ENCODE peak calls at places on chromosome 18, in eight cellular contexts. One of them, this sample, is unnamed.
A peak's percentile ranks its signal among the peaks of the same experiment; 100 is the strongest.

GRCh38 chr18:76459687-76460350 is 35.2 kb downstream of the ZNF516 start:
- DNase-seq in HCT116: peak; percentile 15
- DNase-seq in breast epithelium: no peak
- DNase-seq in DND-41: no peak
- DNase-seq in astrocyte of the spinal cord: peak; percentile 99
- DNase-seq in dorsolateral prefrontal cortex: no peak
- DNase-seq in Panc1: peak; percentile 74
- DNase-seq in ovary: peak; percentile 51
- DNase-seq in this sample: peak; percentile 100

GRCh38 chr18:2719040-2719439 is 63.5 kb downstream of the SMCHD1 start:
- DNase-seq in HCT116: no peak
- DNase-seq in breast epithelium: no peak
- DNase-seq in DND-41: no peak
- DNase-seq in astrocyte of the spinal cord: no peak
- DNase-seq in dorsolateral prefrontal cortex: no peak
- DNase-seq in Panc1: no peak
- DNase-seq in ovary: no peak
- DNase-seq in this sample: no peak

GRCh38 chr18:43587538-43588153 is 310.4 kb upstream of the SYT4 start:
- DNase-seq in HCT116: no peak
- DNase-seq in breast epithelium: no peak
- DNase-seq in DND-41: no peak
- DNase-seq in astrocyte of the spinal cord: peak; percentile 46
- DNase-seq in dorsolateral prefrontal cortex: peak; percentile 35
- DNase-seq in Panc1: no peak
- DNase-seq in ovary: no peak
- DNase-seq in this sample: peak; percentile 60

GRCh38 chr18:45657357-45658335 is 42.4 kb downstream of the SLC14A2 start:
- DNase-seq in HCT116: no peak
- DNase-seq in breast epithelium: no peak
- DNase-seq in DND-41: peak; percentile 37
- DNase-seq in astrocyte of the spinal cord: no peak
- DNase-seq in dorsolateral prefrontal cortex: no peak
- DNase-seq in Panc1: no peak
- DNase-seq in ovary: no peak
- DNase-seq in this sample: no peak

GRCh38 chr18:13268746-13269285 is 50.3 kb downstream of the LDLRAD4 start:
- DNase-seq in HCT116: no peak
- DNase-seq in breast epithelium: no peak
- DNase-seq in DND-41: no peak
- DNase-seq in astrocyte of the spinal cord: peak; percentile 14
- DNase-seq in dorsolateral prefrontal cortex: no peak
- DNase-seq in Panc1: no peak
- DNase-seq in ovary: no peak
- DNase-seq in this sample: peak; percentile 2

GRCh38 chr18:8705941-8706544 is 687 bp downstream of the MTCL1 start:
- DNase-seq in HCT116: no peak
- DNase-seq in breast epithelium: no peak
- DNase-seq in DND-41: no peak
- DNase-seq in astrocyte of the spinal cord: no peak
- DNase-seq in dorsolateral prefrontal cortex: no peak
- DNase-seq in Panc1: no peak
- DNase-seq in ovary: peak; percentile 50
- DNase-seq in this sample: no peak

GRCh38 chr18:73663581-73663980 is 484.1 kb downstream of the FBXO15 start:
- DNase-seq in HCT116: no peak
- DNase-seq in breast epithelium: no peak
- DNase-seq in DND-41: no peak
- DNase-seq in astrocyte of the spinal cord: no peak
- DNase-seq in dorsolateral prefrontal cortex: no peak
- DNase-seq in Panc1: no peak
- DNase-seq in ovary: no peak
- DNase-seq in this sample: no peak

GRCh38 chr18:51151568-51152511 is 45.6 kb downstream of the MEX3C start:
- DNase-seq in HCT116: no peak
- DNase-seq in breast epithelium: no peak
- DNase-seq in DND-41: no peak
- DNase-seq in astrocyte of the spinal cord: no peak
- DNase-seq in dorsolateral prefrontal cortex: no peak
- DNase-seq in Panc1: no peak
- DNase-seq in ovary: no peak
- DNase-seq in this sample: no peak

GRCh38 chr18:29003194-29003593 is 826.3 kb upstream of the CDH2 start:
- DNase-seq in HCT116: no peak
- DNase-seq in breast epithelium: no peak
- DNase-seq in DND-41: no peak
- DNase-seq in astrocyte of the spinal cord: no peak
- DNase-seq in dorsolateral prefrontal cortex: no peak
- DNase-seq in Panc1: no peak
- DNase-seq in ovary: no peak
- DNase-seq in this sample: no peak

GRCh38 chr18:76977108-76977621 is 154.8 kb downstream of the ZNF236 start:
- DNase-seq in HCT116: no peak
- DNase-seq in breast epithelium: no peak
- DNase-seq in DND-41: no peak
- DNase-seq in astrocyte of the spinal cord: no peak
- DNase-seq in dorsolateral prefrontal cortex: no peak
- DNase-seq in Panc1: no peak
- DNase-seq in ovary: no peak
- DNase-seq in this sample: no peak

GRCh38 chr18:45012286-45012685 is 331.6 kb downstream of the SETBP1 start:
- DNase-seq in HCT116: no peak
- DNase-seq in breast epithelium: no peak
- DNase-seq in DND-41: no peak
- DNase-seq in astrocyte of the spinal cord: no peak
- DNase-seq in dorsolateral prefrontal cortex: no peak
- DNase-seq in Panc1: no peak
- DNase-seq in ovary: no peak
- DNase-seq in this sample: no peak

GRCh38 chr18:39951321-39951720 is 2003.7 kb upstream of the PIK3C3 start:
- DNase-seq in HCT116: no peak
- DNase-seq in breast epithelium: no peak
- DNase-seq in DND-41: no peak
- DNase-seq in astrocyte of the spinal cord: peak; percentile 34
- DNase-seq in dorsolateral prefrontal cortex: no peak
- DNase-seq in Panc1: no peak
- DNase-seq in ovary: no peak
- DNase-seq in this sample: no peak

GRCh38 chr18:76822510-76823165 is at the start of gene ZNF236:
- DNase-seq in HCT116: no peak
- DNase-seq in breast epithelium: peak; percentile 74
- DNase-seq in DND-41: peak; percentile 76
- DNase-seq in astrocyte of the spinal cord: peak; percentile 77
- DNase-seq in dorsolateral prefrontal cortex: peak; percentile 72
- DNase-seq in Panc1: no peak
- DNase-seq in ovary: peak; percentile 84
- DNase-seq in this sample: peak; percentile 70

GRCh38 chr18:8139971-8140406 is 469.2 kb upstream of the RAB12 start:
- DNase-seq in HCT116: no peak
- DNase-seq in breast epithelium: no peak
- DNase-seq in DND-41: no peak
- DNase-seq in astrocyte of the spinal cord: no peak
- DNase-seq in dorsolateral prefrontal cortex: no peak
- DNase-seq in Panc1: no peak
- DNase-seq in ovary: peak; percentile 60
- DNase-seq in this sample: no peak

GRCh38 chr18:58960946-58961722 is 96.5 kb downstream of the ZNF532 start:
- DNase-seq in HCT116: no peak
- DNase-seq in breast epithelium: no peak
- DNase-seq in DND-41: no peak
- DNase-seq in astrocyte of the spinal cord: no peak
- DNase-seq in dorsolateral prefrontal cortex: no peak
- DNase-seq in Panc1: no peak
- DNase-seq in ovary: no peak
- DNase-seq in this sample: peak; percentile 91

GRCh38 chr18:45715212-45715780 is 8.7 kb upstream of the SLC14A1 start:
- DNase-seq in HCT116: no peak
- DNase-seq in breast epithelium: no peak
- DNase-seq in DND-41: no peak
- DNase-seq in astrocyte of the spinal cord: no peak
- DNase-seq in dorsolateral prefrontal cortex: no peak
- DNase-seq in Panc1: no peak
- DNase-seq in ovary: no peak
- DNase-seq in this sample: no peak

GRCh38 chr18:692841-693240 is 19.6 kb downstream of the ENOSF1 start:
- DNase-seq in HCT116: no peak
- DNase-seq in breast epithelium: no peak
- DNase-seq in DND-41: peak; percentile 70
- DNase-seq in astrocyte of the spinal cord: no peak
- DNase-seq in dorsolateral prefrontal cortex: no peak
- DNase-seq in Panc1: no peak
- DNase-seq in ovary: peak; percentile 62
- DNase-seq in this sample: no peak

GRCh38 chr18:75100832-75101630 is 107.9 kb downstream of the PTGR3 start:
- DNase-seq in HCT116: no peak
- DNase-seq in breast epithelium: no peak
- DNase-seq in DND-41: no peak
- DNase-seq in astrocyte of the spinal cord: no peak
- DNase-seq in dorsolateral prefrontal cortex: no peak
- DNase-seq in Panc1: no peak
- DNase-seq in ovary: no peak
- DNase-seq in this sample: no peak

DNA sequence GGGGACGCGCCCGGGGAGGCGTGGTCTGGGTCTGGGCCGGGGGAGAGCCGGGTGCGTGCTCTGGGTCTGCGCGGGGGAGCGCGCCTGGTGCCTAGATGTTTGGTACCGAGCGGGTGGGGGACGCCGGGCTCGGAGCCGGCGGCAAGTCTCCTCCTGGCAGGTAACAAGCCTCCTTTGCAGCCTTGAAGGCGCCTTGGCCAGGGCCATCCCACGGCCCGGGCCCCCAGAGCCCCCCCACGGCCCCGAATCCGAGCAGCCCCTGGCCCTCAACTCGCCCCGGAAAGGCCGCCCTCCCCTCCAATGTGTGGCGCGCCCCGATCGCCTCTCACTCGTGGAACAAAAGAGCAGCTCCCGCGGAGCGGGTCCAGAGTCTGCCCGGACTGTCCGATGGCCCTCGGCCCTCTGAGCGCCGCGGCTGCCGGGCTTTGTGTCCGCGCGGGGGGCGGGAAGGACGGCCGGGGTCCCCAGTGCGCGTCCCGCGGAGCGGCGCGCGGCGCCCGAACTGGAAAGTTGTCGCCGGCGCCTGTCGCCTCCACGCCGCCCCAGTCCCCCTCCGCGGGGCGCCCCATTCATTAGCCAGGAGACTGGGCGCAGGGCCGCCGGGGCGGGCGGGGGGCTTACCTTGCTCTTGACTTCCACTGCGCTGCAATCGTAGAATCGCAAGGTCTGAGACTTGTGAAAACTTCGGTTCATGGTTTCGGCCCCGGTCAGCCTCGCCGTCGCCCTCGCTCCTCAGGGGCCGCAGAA is 485 bp downstream of the PARD6G start:
- DNase-seq in HCT116: no peak
- DNase-seq in breast epithelium: no peak
- DNase-seq in DND-41: peak; percentile 21
- DNase-seq in astrocyte of the spinal cord: no peak
- DNase-seq in dorsolateral prefrontal cortex: peak; percentile 6
- DNase-seq in Panc1: no peak
- DNase-seq in ovary: peak; percentile 62
- DNase-seq in this sample: no peak
- H3K4me3 ChIP-seq in HCT116: peak overlapping the region; percentile 78
- H3K4me3 ChIP-seq in breast epithelium: peak overlapping the region; percentile 99
- H3K4me3 ChIP-seq in DND-41: peak overlapping the region; percentile 60
- H3K4me3 ChIP-seq in astrocyte of the spinal cord: peak overlapping the region; percentile 64
- H3K4me3 ChIP-seq in dorsolateral prefrontal cortex: peak overlapping the region; percentile 82
- H3K4me3 ChIP-seq in Panc1: peak overlapping the region; percentile 59
- H3K4me3 ChIP-seq in ovary: peak overlapping the region; percentile 85
- H3K4me3 ChIP-seq in this sample: peak overlapping the region; percentile 69

DNA sequence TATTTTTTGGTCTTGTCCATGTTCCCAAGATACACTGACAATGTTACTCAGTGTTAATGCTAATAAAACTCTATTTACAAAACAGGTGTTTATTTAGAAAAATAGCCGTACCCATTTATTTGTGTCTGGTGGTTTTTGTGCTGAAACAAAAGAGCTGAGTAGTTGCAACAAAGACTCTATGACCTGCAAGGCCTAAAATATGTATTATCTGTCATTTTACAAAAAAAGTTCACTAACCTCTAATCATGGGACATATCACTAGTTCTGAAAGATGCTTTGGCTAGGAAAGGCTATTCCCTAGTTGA is 59.2 kb upstream of the SLC25A52 start:
- DNase-seq in HCT116: no peak
- DNase-seq in breast epithelium: no peak
- DNase-seq in DND-41: no peak
- DNase-seq in astrocyte of the spinal cord: no peak
- DNase-seq in dorsolateral prefrontal cortex: no peak
- DNase-seq in Panc1: no peak
- DNase-seq in ovary: no peak
- DNase-seq in this sample: no peak
- TF ChIP-seq CTCF in HCT116: no peak
- TF ChIP-seq CTCF in breast epithelium: no peak
- TF ChIP-seq CTCF in DND-41: no peak
- TF ChIP-seq CTCF in astrocyte of the spinal cord: no peak
- TF ChIP-seq CTCF in dorsolateral prefrontal cortex: no peak
- TF ChIP-seq CTCF in Panc1: peak; percentile 30
- TF ChIP-seq CTCF in ovary: no peak
- TF ChIP-seq CTCF in this sample: no peak

GRCh38 chr18:23141022-23141999 is 6.0 kb downstream of the CABLES1 start:
- DNase-seq in HCT116: no peak
- DNase-seq in breast epithelium: no peak
- DNase-seq in DND-41: no peak
- DNase-seq in astrocyte of the spinal cord: peak; percentile 54
- DNase-seq in dorsolateral prefrontal cortex: no peak
- DNase-seq in Panc1: no peak
- DNase-seq in ovary: peak; percentile 52
- DNase-seq in this sample: peak; percentile 52
- H3K4me3 ChIP-seq in HCT116: no peak overlapping the region
- H3K4me3 ChIP-seq in breast epithelium: no peak overlapping the region
- H3K4me3 ChIP-seq in DND-41: no peak overlapping the region
- H3K4me3 ChIP-seq in astrocyte of the spinal cord: no peak overlapping the region
- H3K4me3 ChIP-seq in dorsolateral prefrontal cortex: peak overlapping the region; percentile 65
- H3K4me3 ChIP-seq in Panc1: peak overlapping the region; percentile 25
- H3K4me3 ChIP-seq in ovary: no peak overlapping the region
- H3K4me3 ChIP-seq in this sample: no peak overlapping the region

GRCh38 chr18:22348521-22349316 is 69.0 kb downstream of the CTAGE1 start:
- DNase-seq in HCT116: no peak
- DNase-seq in breast epithelium: peak; percentile 67
- DNase-seq in DND-41: no peak
- DNase-seq in astrocyte of the spinal cord: peak; percentile 62
- DNase-seq in dorsolateral prefrontal cortex: no peak
- DNase-seq in Panc1: no peak
- DNase-seq in ovary: peak; percentile 84
- DNase-seq in this sample: peak; percentile 89

GRCh38 chr18:22349966-22350365 is 67.7 kb downstream of the CTAGE1 start:
- DNase-seq in HCT116: no peak
- DNase-seq in breast epithelium: no peak
- DNase-seq in DND-41: no peak
- DNase-seq in astrocyte of the spinal cord: no peak
- DNase-seq in dorsolateral prefrontal cortex: no peak
- DNase-seq in Panc1: no peak
- DNase-seq in ovary: no peak
- DNase-seq in this sample: peak; percentile 60

GRCh38 chr18:22347624-22348511 is 69.8 kb downstream of the CTAGE1 start:
- DNase-seq in HCT116: no peak
- DNase-seq in breast epithelium: no peak
- DNase-seq in DND-41: no peak
- DNase-seq in astrocyte of the spinal cord: peak; percentile 29
- DNase-seq in dorsolateral prefrontal cortex: no peak
- DNase-seq in Panc1: no peak
- DNase-seq in ovary: peak; percentile 62
- DNase-seq in this sample: peak; percentile 63

GRCh38 chr18:22346968-22347611 is 70.6 kb downstream of the CTAGE1 start:
- DNase-seq in HCT116: no peak
- DNase-seq in breast epithelium: no peak
- DNase-seq in DND-41: no peak
- DNase-seq in astrocyte of the spinal cord: no peak
- DNase-seq in dorsolateral prefrontal cortex: no peak
- DNase-seq in Panc1: no peak
- DNase-seq in ovary: peak; percentile 77
- DNase-seq in this sample: peak; percentile 65

GRCh38 chr18:22349317-22349898 is 68.3 kb downstream of the CTAGE1 start:
- DNase-seq in HCT116: no peak
- DNase-seq in breast epithelium: no peak
- DNase-seq in DND-41: no peak
- DNase-seq in astrocyte of the spinal cord: no peak
- DNase-seq in dorsolateral prefrontal cortex: no peak
- DNase-seq in Panc1: no peak
- DNase-seq in ovary: peak; percentile 54
- DNase-seq in this sample: peak; percentile 91
- TF ChIP-seq CTCF in HCT116: no peak
- TF ChIP-seq CTCF in breast epithelium: no peak
- TF ChIP-seq CTCF in DND-41: no peak
- TF ChIP-seq CTCF in astrocyte of the spinal cord: no peak
- TF ChIP-seq CTCF in dorsolateral prefrontal cortex: no peak
- TF ChIP-seq CTCF in Panc1: no peak
- TF ChIP-seq CTCF in ovary: no peak
- TF ChIP-seq CTCF in this sample: no peak